ENCODE peak calls at places on chromosomes 11 and 22, in six cellular contexts. J is fibroblast of mammary gland, M is heart right ventricle, W is lower lobe of right lung, D is Calu3, Y is WTC11. S is an unnamed sample.

GRCh38 chr11:78201096-78201495 is 12.4 kb downstream of the USP35 start:
- DNase-seq in J (no peak), M (no peak), W (peak; percentile 10), D (no peak), Y (no peak), S (no peak)

GRCh38 chr11:2300936-2301630 is 635 bp downstream of the C11orf21 start:
- DNase-seq in J (no peak), M (no peak), W (no peak), D (no peak), Y (no peak), S (no peak)

GRCh38 chr22:27327981-27328721 is 473.4 kb downstream of the MN1 start:
- DNase-seq in J (no peak), M (no peak), W (no peak), D (peak; percentile 18), Y (no peak), S (peak; percentile 18)

GRCh38 chr11:107468596-107468995 is 11.0 kb upstream of the CWF19L2 start:
- DNase-seq in J (peak; percentile 80), M (no peak), W (no peak), D (peak; percentile 2), Y (no peak), S (peak; percentile 35)

GRCh38 chr11:75249704-75250103 is 9.1 kb downstream of the TPBGL start:
- DNase-seq in J (no peak), M (no peak), W (no peak), D (no peak), Y (no peak), S (no peak)

GRCh38 chr11:36095716-36096115 is 151.9 kb downstream of the LDLRAD3 start:
- DNase-seq in J (peak; percentile 50), M (no peak), W (no peak), D (no peak), Y (no peak), S (no peak)

GRCh38 chr22:24027389-24027980 is 16.4 kb downstream of the CABIN1 start:
- DNase-seq in J (peak; percentile 16), M (no peak), W (no peak), D (no peak), Y (no peak), S (no peak)

GRCh38 chr11:132456735-132457328 is 1075.5 kb downstream of the OPCML start:
- DNase-seq in J (no peak), M (no peak), W (no peak), D (no peak), Y (no peak), S (no peak)

GRCh38 chr22:41401781-41402648 is 20.3 kb downstream of the TEF start:
- DNase-seq in J (peak; percentile 84), M (peak; percentile 78), W (peak; percentile 81), D (peak; percentile 85), Y (no peak), S (peak; percentile 89)

GRCh38 chr22:35288116-35288515 is 11.6 kb upstream of the TOM1 start:
- DNase-seq in J (no peak), M (no peak), W (no peak), D (no peak), Y (no peak), S (no peak)

GRCh38 chr22:46584081-46584903 is 35.9 kb upstream of the GRAMD4 start:
- DNase-seq in J (peak; percentile 36), M (no peak), W (peak; percentile 43), D (no peak), Y (no peak), S (no peak)

GRCh38 chr11:124875401-124875800 is 10.2 kb downstream of the ROBO3 start:
- DNase-seq in J (no peak), M (no peak), W (no peak), D (no peak), Y (no peak), S (no peak)

GRCh38 chr22:48099251-48099650 is 1336.8 kb downstream of the TBC1D22A start:
- DNase-seq in J (no peak), M (no peak), W (no peak), D (no peak), Y (no peak), S (no peak)

GRCh38 chr22:37804886-37805857 is 2.6 kb upstream of the GCAT start:
- DNase-seq in J (peak; percentile 78), M (peak; percentile 93), W (peak; percentile 92), D (peak; percentile 93), Y (peak; percentile 85), S (peak; percentile 78)

GRCh38 chr22:40046126-40046525 is 51.4 kb downstream of the FAM83F start:
- DNase-seq in J (no peak), M (no peak), W (no peak), D (no peak), Y (no peak), S (no peak)

GRCh38 chr22:44684506-44685383 is 17.3 kb upstream of the PRR5 start:
- DNase-seq in J (peak; percentile 93), M (peak; percentile 75), W (peak; percentile 87), D (peak; percentile 92), Y (peak; percentile 92), S (peak; percentile 92)
- TF ChIP-seq CTCF in J (peak; percentile 99), M (peak; percentile 92), W (peak; percentile 97), D (peak; percentile 96), Y (peak; percentile 90), S (peak; percentile 96)

GRCh38 chr11:126122863-126123262 is 60.2 kb upstream of the CDON start:
- DNase-seq in J (peak; percentile 84), M (no peak), W (no peak), D (no peak), Y (no peak), S (no peak)

GRCh38 chr11:126127284-126127845 is 64.7 kb upstream of the CDON start:
- DNase-seq in J (no peak), M (no peak), W (no peak), D (no peak), Y (no peak), S (no peak)

GRCh38 chr11:126124284-126124683 is 61.6 kb upstream of the CDON start:
- DNase-seq in J (no peak), M (no peak), W (no peak), D (no peak), Y (no peak), S (no peak)

GRCh38 chr11:126121316-126121715 is 58.6 kb upstream of the CDON start:
- DNase-seq in J (no peak), M (no peak), W (no peak), D (no peak), Y (no peak), S (no peak)

GRCh38 chr11:126123686-126124085 is 61.0 kb upstream of the CDON start:
- DNase-seq in J (peak; percentile 37), M (no peak), W (no peak), D (no peak), Y (no peak), S (no peak)
- TF ChIP-seq CTCF in J (no peak), M (no peak), W (no peak), D (no peak), Y (no peak), S (no peak)

GRCh38 chr11:129881570-129882170 is 13.7 kb downstream of the NFRKB start:
- DNase-seq in J (peak; percentile 30), M (no peak), W (no peak), D (peak; percentile 58), Y (peak; percentile 74), S (peak; percentile 38)
- TF ChIP-seq CTCF in J (peak; percentile 62), M (peak; percentile 35), W (peak; percentile 39), D (peak; percentile 28), Y (peak; percentile 68), S (peak; percentile 43)

GRCh38 chr22:29329581-29329980 is 14.1 kb upstream of the RASL10A start:
- DNase-seq in J (no peak), M (no peak), W (no peak), D (no peak), Y (no peak), S (no peak)

GRCh38 chr22:29327089-29327764 is 11.7 kb upstream of the RASL10A start:
- DNase-seq in J (no peak), M (no peak), W (no peak), D (no peak), Y (no peak), S (no peak)

GRCh38 chr22:29328566-29329500 is 13.3 kb upstream of the RASL10A start:
- DNase-seq in J (no peak), M (no peak), W (no peak), D (no peak), Y (no peak), S (no peak)

GRCh38 chr22:29326481-29326880 is 11.0 kb upstream of the RASL10A start:
- DNase-seq in J (no peak), M (no peak), W (no peak), D (no peak), Y (no peak), S (no peak)

GRCh38 chr22:29328055-29328454 is 12.6 kb upstream of the RASL10A start:
- DNase-seq in J (no peak), M (no peak), W (no peak), D (no peak), Y (no peak), S (no peak)
- TF ChIP-seq CTCF in J (no peak), M (no peak), W (no peak), D (no peak), Y (no peak), S (no peak)

GRCh38 chr11:6894097-6894496 is 1.8 kb upstream of the OR2D2 start:
- DNase-seq in J (no peak), M (no peak), W (no peak), D (no peak), Y (no peak), S (no peak)
- TF ChIP-seq CTCF in J (no peak), M (no peak), W (no peak), D (no peak), Y (no peak), S (no peak)

GRCh38 chr11:114257621-114258558 is 38.3 kb upstream of the NNMT start:
- DNase-seq in J (peak; percentile 84), M (peak; percentile 68), W (peak; percentile 68), D (no peak), Y (peak; percentile 34), S (no peak)
- TF ChIP-seq CTCF in J (peak; percentile 43), M (no peak), W (peak; percentile 19), D (no peak), Y (no peak), S (no peak)

GRCh38 chr22:43295660-43296059 is 47.5 kb downstream of the SCUBE1 start:
- DNase-seq in J (no peak), M (no peak), W (no peak), D (no peak), Y (no peak), S (no peak)
- TF ChIP-seq CTCF in J (no peak), M (no peak), W (no peak), D (no peak), Y (no peak), S (no peak)

DNA sequence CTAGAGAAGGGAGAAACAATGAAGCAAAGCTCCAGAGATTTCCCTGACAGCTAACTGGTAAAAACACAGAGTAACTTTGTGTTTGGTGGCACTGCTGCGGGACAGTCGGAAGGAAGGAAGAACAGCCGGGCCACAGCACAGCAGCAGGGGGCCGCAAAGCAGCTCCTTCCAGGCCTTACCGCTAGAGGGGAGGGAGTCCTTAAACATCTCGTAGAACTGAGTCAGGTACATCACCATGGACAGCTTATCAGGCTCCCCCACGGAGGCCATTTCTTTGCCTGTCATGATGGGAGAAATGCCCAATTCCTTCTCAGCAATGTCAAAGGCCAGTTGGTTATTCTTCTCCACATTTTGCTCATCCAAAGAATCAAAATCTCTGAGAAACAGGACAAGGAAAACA is 114.6 kb upstream of the BID start:
- DNase-seq in J (no peak), M (no peak), W (no peak), D (no peak), Y (peak; percentile 64), S (no peak)
- TF ChIP-seq CTCF in J (peak; percentile 1), M (peak; percentile 27), W (no peak), D (no peak), Y (no peak), S (no peak)